ENCODE peak calls at places on chromosomes 11 and 22, in five cellular contexts. J, G, Q, I and U are unnamed samples.

GRCh38 chr11:124657922-124658321 is 15.6 kb downstream of the SIAE start:
- DNase-seq in J (no peak), G (no peak), I (no peak), Q (peak; percentile 17), U (no peak)

GRCh38 chr11:92268546-92268945 is 43.9 kb downstream of the FAT3 start:
- DNase-seq in Q (no peak), G (no peak), J (no peak), I (no peak), U (no peak)

GRCh38 chr22:26756675-26757293 is 99.4 kb downstream of the MIAT start:
- DNase-seq in J (peak; percentile 59), I (peak; percentile 74), G (peak; percentile 55), Q (peak; percentile 69), U (peak; percentile 68)

GRCh38 chr11:108223449-108224149 is 732 bp downstream of the ATM start:
- DNase-seq in I (no peak), J (no peak), Q (no peak), G (no peak), U (no peak)

GRCh38 chr22:28023774-28024173 is 104.7 kb upstream of the PITPNB start:
- DNase-seq in J (peak; percentile 7), G (peak; percentile 9), Q (no peak), I (no peak), U (no peak)

GRCh38 chr11:60370811-60371297 is 7.5 kb upstream of the MS4A7 start:
- DNase-seq in I (no peak), G (no peak), J (no peak), Q (no peak), U (no peak)

GRCh38 chr11:112631333-112631732 is 329.9 kb upstream of the NCAM1 start:
- DNase-seq in I (no peak), Q (no peak), J (no peak), G (no peak), U (no peak)

GRCh38 chr11:50072226-50073112 is 39.8 kb downstream of the OR4C45 start:
- DNase-seq in G (no peak), Q (no peak), J (no peak), I (no peak), U (no peak)

GRCh38 chr11:68994161-68994890 is 13.5 kb upstream of the MRGPRD start:
- DNase-seq in G (no peak), J (no peak), Q (no peak), I (peak; percentile 58), U (no peak)

GRCh38 chr22:32037236-32037635 is 5.8 kb upstream of the SLC5A1 start:
- DNase-seq in Q (no peak), J (no peak), G (no peak), I (no peak), U (no peak)

GRCh38 chr11:109708184-109708583 is 286.2 kb downstream of the C11orf87 start:
- DNase-seq in J (no peak), G (no peak), Q (no peak), I (no peak), U (no peak)

GRCh38 chr22:38239101-38239761 is 33.6 kb downstream of the TMEM184B start:
- DNase-seq in Q (no peak), J (no peak), I (peak; percentile 74), G (no peak), U (no peak)

GRCh38 chr22:39343259-39344045 is 6.3 kb upstream of the SYNGR1 start:
- DNase-seq in J (peak; percentile 75), I (peak; percentile 74), G (peak; percentile 41), Q (peak; percentile 78), U (peak; percentile 78)

GRCh38 chr11:73950869-73951710 is at the start of gene DNAJB13:
- DNase-seq in J (peak; percentile 37), Q (peak; percentile 68), I (no peak), G (no peak), U (no peak)

GRCh38 chr11:125140251-125140650 is 24.3 kb upstream of the PKNOX2 start:
- DNase-seq in G (no peak), J (no peak), I (no peak), Q (no peak), U (no peak)

GRCh38 chr11:27997344-27997743 is 110.6 kb downstream of the KIF18A start:
- DNase-seq in Q (no peak), J (no peak), I (no peak), G (no peak), U (no peak)

GRCh38 chr11:77411238-77411637 is 62.7 kb downstream of the PAK1 start:
- DNase-seq in J (no peak), I (peak; percentile 70), Q (peak; percentile 37), G (peak; percentile 19), U (peak; percentile 22)

GRCh38 chr11:68946416-68947090 is 34.2 kb downstream of the MRGPRD start:
- DNase-seq in G (no peak), I (no peak), Q (no peak), J (no peak), U (peak; percentile 47)

GRCh38 chr11:68471360-68472340 is 11.1 kb downstream of the PPP6R3 start:
- DNase-seq in J (no peak), G (no peak), Q (no peak), I (no peak), U (no peak)

GRCh38 chr22:24338701-24339451 is 68.2 kb downstream of the SPECC1L start:
- DNase-seq in I (no peak), Q (no peak), J (no peak), G (no peak), U (no peak)

GRCh38 chr11:18429349-18429748 is 17.2 kb downstream of the LDHC start:
- DNase-seq in G (no peak), I (no peak), Q (no peak), J (no peak), U (no peak)

GRCh38 chr11:62388999-62389398 is 29.8 kb upstream of the SCGB1A1 start:
- DNase-seq in J (no peak), I (peak; percentile 30), Q (no peak), G (no peak), U (no peak)

GRCh38 chr22:43531651-43532050 is 119.8 kb downstream of the MPPED1 start:
- DNase-seq in G (no peak), Q (no peak), I (no peak), J (no peak), U (no peak)

GRCh38 chr11:117823941-117824420 is 563 bp downstream of the FXYD2 start:
- DNase-seq in J (no peak), I (peak; percentile 69), G (peak; percentile 88), Q (no peak), U (peak; percentile 94)

GRCh38 chr11:34356918-34357645 is 728 bp downstream of the ABTB2 start:
- DNase-seq in G (peak; percentile 56), Q (peak; percentile 84), I (peak; percentile 83), J (peak; percentile 63), U (peak; percentile 84)

GRCh38 chr11:86128914-86129313 is 60.0 kb upstream of the PICALM start:
- DNase-seq in J (no peak), Q (no peak), I (no peak), G (no peak), U (no peak)

GRCh38 chr22:39680486-39680885 is 109.9 kb downstream of the CACNA1I start:
- DNase-seq in I (no peak), J (no peak), Q (no peak), G (no peak), U (no peak)

GRCh38 chr22:19244600-19245352 is 46.7 kb downstream of the CLTCL1 start:
- DNase-seq in Q (no peak), I (no peak), G (no peak), J (no peak), U (no peak)

GRCh38 chr22:48753381-48753730 is 1074.3 kb downstream of the BRD1 start:
- DNase-seq in G (no peak), I (no peak), Q (no peak), J (peak; percentile 5), U (no peak)

DNA sequence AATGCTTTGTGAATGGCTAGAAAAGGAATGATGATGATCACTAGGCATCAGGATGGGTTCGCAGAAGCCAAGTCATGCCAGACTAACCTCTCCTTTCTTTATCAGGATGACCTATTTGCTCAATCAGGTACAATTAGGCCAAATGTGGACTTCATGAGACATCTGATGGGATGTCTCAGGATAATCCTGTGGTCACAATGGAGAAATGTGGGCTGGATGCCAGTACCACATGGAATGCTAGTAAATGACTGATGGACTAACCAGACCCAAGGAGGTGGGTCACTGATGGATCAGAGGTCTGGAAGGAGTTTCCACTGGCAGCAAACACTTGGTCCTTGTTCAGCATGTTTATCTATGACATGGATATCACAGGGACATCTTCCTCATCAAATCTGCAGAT is 94.8 kb upstream of the PHOX2A start:
- DNase-seq in J (no peak), I (no peak), Q (no peak), G (no peak), U (no peak)
- H3K27ac ChIP-seq in J (no peak overlapping the region), I (no peak overlapping the region), Q (no peak overlapping the region), G (no peak overlapping the region), U (no peak overlapping the region)

GRCh38 chr11:65314501-65315203 is at the start of gene CDC42EP2:
- DNase-seq in I (peak; percentile 95), J (peak; percentile 91), G (peak; percentile 91), Q (peak; percentile 85), U (peak; percentile 96)
- H3K27ac ChIP-seq in I (peak within 1 kb of the TSS; percentile 89), J (peak within 1 kb of the TSS; percentile 92), G (peak within 1 kb of the TSS; percentile 98), Q (peak within 1 kb of the TSS; percentile 71), U (peak within 1 kb of the TSS; percentile 84)

GRCh38 chr11:64281957-64282770 is 2.3 kb downstream of the BAD start:
- DNase-seq in Q (no peak), G (no peak), I (no peak), J (no peak), U (peak; percentile 33)

GRCh38 chr11:64283092-64283491 is 1.4 kb downstream of the BAD start:
- DNase-seq in G (no peak), J (no peak), Q (no peak), I (no peak), U (no peak)

GRCh38 chr11:64285885-64286800 is 495 bp downstream of the GPR137 start:
- DNase-seq in G (no peak), J (no peak), I (no peak), Q (no peak), U (no peak)

GRCh38 chr11:64284962-64285884 is at the start of gene GPR137:
- DNase-seq in I (peak; percentile 94), G (peak; percentile 88), J (peak; percentile 92), Q (peak; percentile 92), U (peak; percentile 95)

GRCh38 chr11:64284048-64284961 is at the start of gene BAD:
- DNase-seq in I (peak; percentile 97), Q (peak; percentile 97), G (peak; percentile 95), J (peak; percentile 97), U (peak; percentile 98)
- H3K27ac ChIP-seq in I (peak within 1 kb of the TSS; percentile 95), Q (peak within 1 kb of the TSS; percentile 73), G (peak within 1 kb of the TSS; percentile 98), J (peak within 1 kb of the TSS; percentile 94), U (peak within 1 kb of the TSS; percentile 84)

GRCh38 chr11:100963375-100963774 is 166.2 kb downstream of the PGR start:
- DNase-seq in I (no peak), Q (no peak), G (no peak), J (no peak), U (no peak)
- H3K27ac ChIP-seq in I (no peak overlapping the region), Q (no peak overlapping the region), G (no peak overlapping the region), J (no peak overlapping the region), U (no peak overlapping the region)

GRCh38 chr11:8105133-8105532 is 24.1 kb downstream of the TUB start:
- DNase-seq in G (no peak), I (no peak), J (no peak), Q (no peak), U (no peak)

GRCh38 chr11:8103909-8104308 is 22.9 kb downstream of the TUB start:
- DNase-seq in Q (no peak), G (no peak), J (no peak), I (no peak), U (no peak)

GRCh38 chr11:8101421-8101820 is 20.4 kb downstream of the TUB start:
- DNase-seq in I (no peak), Q (no peak), J (peak; percentile 9), G (no peak), U (no peak)

GRCh38 chr11:8102296-8102915 is 21.4 kb downstream of the TUB start:
- DNase-seq in Q (no peak), G (no peak), J (peak; percentile 9), I (no peak), U (no peak)

GRCh38 chr11:8102965-8103364 is 22.0 kb downstream of the TUB start:
- DNase-seq in I (no peak), Q (no peak), G (no peak), J (no peak), U (no peak)
- H3K27ac ChIP-seq in I (no peak overlapping the region), Q (no peak overlapping the region), G (no peak overlapping the region), J (no peak overlapping the region), U (no peak overlapping the region)